ENCODE peak calls at places on chromosomes 4 and X, in four cellular contexts. G is WERI-Rb-1, J is RWPE1, M is GM06990. H is an unnamed sample.

GRCh38 chr4:1404573-1405248 is 1.5 kb downstream of the NKX1-1 start:
- DNase-seq in G (peak), M (no peak), J (no peak), H (no peak)

GRCh38 chr4:9969526-9970398 is 51.5 kb downstream of the SLC2A9 start:
- DNase-seq in M (no peak), G (no peak), J (no peak), H (no peak)

GRCh38 chr4:139453041-139453370 is 915 bp upstream of the RAB33B start:
- DNase-seq in M (no peak), G (no peak), J (peak), H (no peak)

GRCh38 chr4:102344520-102344954 is 745 bp downstream of the SLC39A8 start:
- DNase-seq in J (peak), M (peak), G (peak), H (peak)

GRCh38 chr4:168955674-168956073 is 54.4 kb downstream of the CBR4 start:
- DNase-seq in M (no peak), G (no peak), J (no peak), H (no peak)

GRCh38 chr4:88247148-88247547 is 37.2 kb downstream of the PPM1K start:
- DNase-seq in J (no peak), M (no peak), G (no peak), H (no peak)

GRCh38 chr4:82799006-82799881 is 648 bp upstream of the SCD5 start:
- DNase-seq in G (peak), J (no peak), M (peak), H (peak)

GRCh38 chr4:32268949-32269348 is 1548.8 kb downstream of the PCDH7 start:
- DNase-seq in M (no peak), J (peak), G (no peak), H (peak)

GRCh38 chr4:120918788-120919187 is 3.7 kb downstream of the PRDM5 start:
- DNase-seq in M (no peak), J (no peak), G (no peak), H (peak)

GRCh38 chr4:33302298-33302697 is 2582.1 kb downstream of the PCDH7 start:
- DNase-seq in J (no peak), M (no peak), G (no peak), H (peak)

GRCh38 chr4:76562161-76562560 is 127.1 kb downstream of the SHROOM3 start:
- DNase-seq in J (peak), M (no peak), G (no peak), H (peak)

GRCh38 chrX:41406211-41406610 is 40.9 kb upstream of the NYX start:
- DNase-seq in G (no peak), J (no peak), M (no peak), H (no peak)

GRCh38 chrX:53918697-53919096 is 125.6 kb downstream of the PHF8 start:
- DNase-seq in J (no peak), G (no peak), M (no peak), H (peak)

GRCh38 chr4:94534401-94535312 is 82.9 kb downstream of the PDLIM5 start:
- DNase-seq in J (no peak), G (no peak), M (no peak), H (no peak)

GRCh38 chrX:103540145-103540544 is 20.9 kb upstream of the RAB40A start:
- DNase-seq in M (no peak), G (no peak), J (no peak), H (peak)

GRCh38 chr4:70931359-70931758 is 29.2 kb downstream of the MOB1B start:
- DNase-seq in G (no peak), J (no peak), M (no peak), H (no peak)

GRCh38 chr4:1842993-1843448 is 12.9 kb downstream of the LETM1 start:
- DNase-seq in M (no peak), J (no peak), G (no peak), H (peak)

GRCh38 chrX:28794751-28795150 is 207.5 kb downstream of the IL1RAPL1 start:
- DNase-seq in G (no peak), M (no peak), J (no peak), H (no peak)

GRCh38 chrX:12060489-12061260 is 77.6 kb upstream of the FRMPD4 start:
- DNase-seq in M (no peak), G (no peak), J (no peak), H (no peak)

GRCh38 chr4:71275004-71275403 is 63.8 kb upstream of the SLC4A4 start:
- DNase-seq in J (no peak), G (no peak), M (no peak), H (no peak)

GRCh38 chr4:23866450-23866849 is 23.4 kb downstream of the PPARGC1A start:
- DNase-seq in G (peak), M (no peak), J (no peak), H (no peak)

GRCh38 chr4:186725422-186726149 is 1.9 kb upstream of the FAT1 start:
- DNase-seq in G (no peak), M (no peak), J (peak), H (peak)

GRCh38 chr4:145130788-145131398 is 32.8 kb downstream of the ABCE1 start:
- DNase-seq in J (peak), G (peak), M (no peak), H (peak)

GRCh38 chr4:24560770-24561415 is 23.5 kb downstream of the DHX15 start:
- DNase-seq in M (no peak), G (no peak), J (no peak), H (peak)

GRCh38 chr4:82833696-82834313 is 35.2 kb upstream of the SCD5 start:
- DNase-seq in M (no peak), G (no peak), J (peak), H (peak)

GRCh38 chr4:152935138-152935537 is 985 bp upstream of the FHDC1 start:
- DNase-seq in G (peak), J (no peak), M (no peak), H (no peak)

GRCh38 chrX:145910017-145910416 is 92.4 kb downstream of the SLITRK2 start:
- DNase-seq in J (no peak), M (no peak), G (no peak), H (no peak)

GRCh38 chr4:186029731-186030421 is 39.1 kb upstream of the TLR3 start:
- DNase-seq in M (no peak), J (no peak), G (peak), H (peak)

GRCh38 chr4:166121897-166122296 is 248.9 kb downstream of the TLL1 start:
- DNase-seq in G (no peak), M (no peak), J (no peak), H (no peak)

GRCh38 chr4:14317351-14317750 is 684.9 kb upstream of the CPEB2 start:
- DNase-seq in J (no peak), M (no peak), G (no peak), H (no peak)

GRCh38 chr4:121950680-121951569 is 935 bp downstream of the TRPC3 start:
- DNase-seq in M (peak), G (peak), J (peak), H (no peak)

GRCh38 chrX:69014200-69014599 is 151.1 kb downstream of the PJA1 start:
- DNase-seq in J (no peak), G (no peak), M (no peak), H (peak)

GRCh38 chr4:39908284-39908683 is 69.4 kb downstream of the PDS5A start:
- DNase-seq in G (no peak), M (no peak), J (no peak), H (peak)

GRCh38 chrX:141468940-141469339 is 115.6 kb downstream of the SPANXA1 start:
- DNase-seq in M (no peak), J (peak), G (no peak), H (peak)

GRCh38 chr4:181952478-181952877 is 290.7 kb upstream of the TENM3 start:
- DNase-seq in M (no peak), J (peak), G (no peak), H (peak)

GRCh38 chr4:148056879-148057278 is 325.0 kb downstream of the ARHGAP10 start:
- DNase-seq in G (no peak), J (peak), M (peak), H (peak)
- TF ChIP-seq CTCF in G (no peak), J (no peak), M (peak), H (no peak)

DNA sequence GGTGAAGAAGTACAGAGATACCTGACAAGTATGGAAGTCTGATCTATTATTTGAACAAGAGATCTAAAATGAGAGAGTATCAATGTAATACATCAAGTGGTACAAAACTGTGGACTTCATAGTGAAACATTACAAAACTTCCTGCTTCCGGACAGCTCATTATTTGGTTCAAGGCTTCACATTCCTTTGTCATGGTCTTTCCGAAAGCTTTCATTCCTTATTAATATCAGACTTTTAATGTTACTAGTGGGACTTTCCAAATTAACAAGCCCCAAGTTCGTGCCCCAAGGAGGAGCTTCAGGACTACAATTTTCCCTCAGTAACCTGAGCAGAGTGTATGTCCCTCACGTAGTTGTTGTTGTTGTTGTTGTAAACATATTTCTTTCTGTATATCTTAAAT is 1.2 kb downstream of the CHIC2 start:
- DNase-seq in G (no peak), J (no peak), M (peak), H (peak)
- TF ChIP-seq CTCF in G (no peak), J (no peak), M (no peak), H (no peak)

DNA sequence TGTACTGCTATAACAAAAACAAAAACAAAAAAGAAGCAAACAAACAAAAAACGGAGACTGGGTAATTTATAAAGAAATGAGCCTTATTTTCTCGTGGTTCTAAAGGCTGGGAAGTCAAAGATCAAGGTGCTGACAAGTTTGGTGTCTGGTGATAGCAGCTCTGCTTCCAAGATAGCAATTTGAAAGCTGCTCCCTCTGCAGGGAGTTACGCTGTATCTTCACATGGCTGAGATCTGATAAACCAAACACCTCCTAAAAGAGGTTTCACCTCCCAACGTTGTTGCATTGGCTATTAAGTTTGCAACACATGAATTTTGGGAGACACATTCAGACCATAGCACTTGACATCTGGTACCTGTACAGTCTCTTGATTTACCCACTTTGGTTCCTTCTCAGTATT is 854.2 kb downstream of the CENPC start:
- DNase-seq in J (no peak), G (no peak), M (no peak), H (no peak)
- TF ChIP-seq CTCF in J (no peak), G (peak), M (no peak), H (no peak)

GRCh38 chrX:83658731-83659130 is 150.6 kb downstream of the POU3F4 start:
- DNase-seq in G (no peak), J (no peak), M (no peak), H (no peak)
- TF ChIP-seq CTCF in G (peak), J (no peak), M (peak), H (no peak)

DNA sequence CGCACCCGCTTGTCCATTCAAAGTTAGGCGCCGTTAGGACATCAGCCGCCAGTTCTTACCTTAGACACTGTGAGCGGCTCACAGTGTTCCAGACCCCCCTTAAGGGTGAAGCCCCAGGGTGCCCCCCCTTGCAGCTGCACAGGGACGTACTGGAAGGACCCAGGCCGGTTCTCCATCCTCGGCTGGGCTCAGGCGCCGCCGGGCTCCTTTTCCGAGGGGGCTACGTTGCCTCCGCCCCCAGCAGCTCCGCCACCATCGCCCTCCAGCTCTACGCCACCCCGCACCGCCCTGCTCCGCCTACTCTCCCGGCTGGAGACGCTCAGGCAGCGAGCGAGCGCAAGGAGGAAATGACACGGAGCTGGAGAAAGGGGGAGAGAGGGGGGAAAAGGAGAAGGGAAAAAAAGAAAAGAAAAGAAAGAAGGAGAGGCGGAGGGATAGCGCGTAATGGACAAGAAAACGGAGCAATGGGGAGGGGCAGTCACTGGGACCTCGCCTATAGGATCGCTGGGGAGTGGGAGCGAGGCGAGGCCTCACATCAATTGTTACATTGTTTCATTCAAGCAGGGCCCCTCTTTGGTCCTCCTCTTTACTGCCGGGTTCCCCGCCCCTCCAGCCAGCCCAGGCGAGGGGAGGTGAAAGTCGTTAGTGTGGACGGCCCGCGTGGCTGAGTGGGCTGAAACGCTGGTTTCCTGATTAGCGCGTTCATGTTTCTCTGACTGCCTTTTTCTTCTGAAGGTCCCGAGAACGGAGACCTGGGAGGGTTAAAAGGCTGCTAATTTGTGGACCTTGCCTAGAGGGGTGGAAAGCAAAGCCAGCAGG is at the start of gene SHROOM4:
- DNase-seq in M (no peak), J (no peak), G (no peak), H (peak)
- TF ChIP-seq CTCF in M (no peak), J (no peak), G (no peak), H (no peak)

GRCh38 chrX:10855845-10856244 is 235.5 kb upstream of the MID1 start:
- DNase-seq in J (no peak), G (no peak), M (no peak), H (peak)

GRCh38 chrX:10859353-10859752 is 239.0 kb upstream of the MID1 start:
- DNase-seq in M (no peak), G (no peak), J (no peak), H (no peak)

GRCh38 chrX:10856797-10857196 is 236.4 kb upstream of the MID1 start:
- DNase-seq in G (no peak), M (no peak), J (no peak), H (no peak)

GRCh38 chrX:10851809-10852208 is 231.4 kb upstream of the MID1 start:
- DNase-seq in G (no peak), M (no peak), J (no peak), H (no peak)

GRCh38 chrX:10854594-10854993 is 234.2 kb upstream of the MID1 start:
- DNase-seq in G (no peak), J (no peak), M (no peak), H (no peak)
- TF ChIP-seq CTCF in G (no peak), J (no peak), M (no peak), H (no peak)

H was measured in fibroblast of the aortic adventitia.